ENCODE peak calls at places on chromosomes 2 and 18, in five cellular contexts. N is ovary, T is posterior vena cava, M is naive B cell, S is heart left ventricle. Q is an unnamed sample.

GRCh38 chr2:218406949-218407703 is 7.5 kb downstream of the CTDSP1 start:
- DNase-seq in M (no peak), S (peak), N (peak), T (no peak), Q (peak)

GRCh38 chr2:240936106-240936505 is 30.0 kb downstream of the CROCC2 start:
- DNase-seq in S (no peak), T (no peak), M (no peak), N (no peak), Q (no peak)

GRCh38 chr2:81672923-81673322 is 1368.4 kb upstream of the LRRTM1 start:
- DNase-seq in M (no peak), S (no peak), T (no peak), N (no peak), Q (no peak)

GRCh38 chr2:40251146-40251545 is 200.7 kb downstream of the SLC8A1 start:
- DNase-seq in M (no peak), S (no peak), T (no peak), N (no peak), Q (no peak)

GRCh38 chr2:113069676-113070605 is 2.2 kb downstream of the IL1F10 start:
- DNase-seq in M (no peak), N (no peak), T (no peak), S (no peak), Q (no peak)

GRCh38 chr2:173353556-173353955 is 1.1 kb upstream of the CDCA7 start:
- DNase-seq in T (no peak), M (no peak), S (no peak), N (no peak), Q (no peak)

GRCh38 chr2:14199040-14199439 is 433.5 kb upstream of the LRATD1 start:
- DNase-seq in T (no peak), N (no peak), S (no peak), M (no peak), Q (no peak)

GRCh38 chr2:31049913-31050588 is 88.2 kb downstream of the GALNT14 start:
- DNase-seq in M (no peak), S (no peak), N (no peak), T (no peak), Q (no peak)

GRCh38 chr2:239175181-239175580 is 225.6 kb downstream of the HDAC4 start:
- DNase-seq in M (no peak), T (peak), S (no peak), N (no peak), Q (no peak)

GRCh38 chr2:41420872-41421271 is 626.9 kb upstream of the PKDCC start:
- DNase-seq in S (no peak), T (no peak), N (no peak), M (no peak), Q (no peak)

GRCh38 chr2:238257786-238258700 is 18.2 kb upstream of the HES6 start:
- DNase-seq in N (no peak), M (no peak), S (no peak), T (peak), Q (no peak)

GRCh38 chr2:15938803-15939555 is 1.4 kb upstream of the MYCN start:
- DNase-seq in S (no peak), M (no peak), T (no peak), N (no peak), Q (no peak)

GRCh38 chr2:30947686-30948085 is 140.4 kb upstream of the CAPN13 start:
- DNase-seq in T (no peak), S (no peak), M (no peak), N (no peak), Q (no peak)

GRCh38 chr2:109736177-109736827 is 57.8 kb upstream of the RGPD5 start:
- DNase-seq in T (no peak), N (peak), M (no peak), S (peak), Q (peak)

GRCh38 chr2:634670-635395 is 42.4 kb downstream of the TMEM18 start:
- DNase-seq in T (no peak), S (no peak), M (no peak), N (no peak), Q (no peak)

GRCh38 chr18:12639990-12640880 is 17.7 kb downstream of the SPIRE1 start:
- DNase-seq in N (no peak), S (peak), T (no peak), M (no peak), Q (no peak)

GRCh38 chr2:241804326-241805276 is 4.4 kb upstream of the NEU4 start:
- DNase-seq in N (peak), M (peak), S (peak), T (peak), Q (peak)

GRCh38 chr2:69298862-69299261 is 88.2 kb downstream of the GFPT1 start:
- DNase-seq in T (no peak), S (no peak), M (no peak), N (no peak), Q (peak)

GRCh38 chr2:18178736-18179349 is 300.4 kb downstream of the KCNS3 start:
- DNase-seq in N (no peak), M (peak), T (no peak), S (no peak), Q (peak)

GRCh38 chr2:8132889-8133288 is 549.0 kb upstream of the ID2 start:
- DNase-seq in S (no peak), N (no peak), T (no peak), M (no peak), Q (no peak)

GRCh38 chr2:165905854-165906253 is 47.7 kb downstream of the TTC21B start:
- DNase-seq in S (no peak), M (no peak), N (no peak), T (no peak), Q (no peak)

GRCh38 chr18:55331301-55331700 is 256.7 kb downstream of the TCF4 start:
- DNase-seq in M (no peak), S (no peak), T (no peak), N (no peak), Q (no peak)

GRCh38 chr2:111534816-111535803 is 348.9 kb downstream of the ANAPC1 start:
- DNase-seq in S (no peak), T (peak), M (no peak), N (no peak), Q (no peak)

GRCh38 chr2:229407170-229407569 is 136.1 kb upstream of the PID1 start:
- DNase-seq in M (no peak), T (no peak), S (peak), N (peak), Q (no peak)

GRCh38 chr2:230913812-230914211 is 11.2 kb downstream of the GPR55 start:
- DNase-seq in N (no peak), T (peak), M (no peak), S (no peak), Q (no peak)

GRCh38 chr18:56068030-56068671 is 480.2 kb upstream of the TCF4 start:
- DNase-seq in S (peak), M (no peak), T (no peak), N (peak), Q (peak)

GRCh38 chr2:224925822-224926124 is 116.5 kb downstream of the DOCK10 start:
- DNase-seq in S (no peak), M (no peak), T (no peak), N (no peak), Q (no peak)

GRCh38 chr2:101788995-101789970 is 91.8 kb downstream of the MAP4K4 start:
- DNase-seq in S (no peak), T (no peak), N (no peak), M (no peak), Q (no peak)

GRCh38 chr2:205495819-205496218 is 186.5 kb upstream of the NRP2 start:
- DNase-seq in M (no peak), N (no peak), S (no peak), T (no peak), Q (no peak)

GRCh38 chr18:1760901-1761300 is 810.4 kb downstream of the METTL4 start:
- DNase-seq in M (no peak), S (no peak), T (no peak), N (no peak), Q (no peak)

GRCh38 chr2:195837987-195838386 is 181.0 kb downstream of the SLC39A10 start:
- DNase-seq in N (no peak), M (no peak), T (no peak), S (no peak), Q (no peak)

GRCh38 chr2:105055613-105056012 is 17.7 kb downstream of the MRPS9 start:
- DNase-seq in N (no peak), M (no peak), T (no peak), S (no peak), Q (no peak)